ENCODE peak calls at places on chromosomes 3 and 15, in four cellular contexts. D, V, Y and H are unnamed samples.

GRCh38 chr15:45473068-45473467 is 49.5 kb downstream of the SLC30A4 start:
- DNase-seq in Y (no peak), V (no peak), D (no peak), H (no peak)

GRCh38 chr3:51311055-51311454 is 74.0 kb upstream of the MANF start:
- DNase-seq in D (no peak), V (peak; percentile 23), Y (no peak), H (no peak)

GRCh38 chr3:47464603-47465002 is 11.1 kb downstream of the SCAP start:
- DNase-seq in Y (no peak), D (no peak), V (no peak), H (no peak)

GRCh38 chr3:56135941-56136340 is 332.3 kb downstream of the ERC2 start:
- DNase-seq in D (no peak), V (peak; percentile 75), Y (no peak), H (no peak)

GRCh38 chr15:101355678-101356464 is 60.8 kb upstream of the SNRPA1 start:
- DNase-seq in D (no peak), V (no peak), Y (no peak), H (peak; percentile 39)

GRCh38 chr15:41656188-41656587 is 4.0 kb upstream of the MGA start:
- DNase-seq in Y (no peak), D (no peak), V (peak; percentile 67), H (no peak)

GRCh38 chr3:52983336-52983807 is 62.5 kb downstream of the SFMBT1 start:
- DNase-seq in D (no peak), Y (no peak), V (no peak), H (no peak)

GRCh38 chr3:185279582-185280138 is 25.8 kb upstream of the EHHADH start:
- DNase-seq in D (no peak), Y (no peak), V (no peak), H (no peak)

GRCh38 chr3:151328298-151329036 is 882 bp downstream of the P2RY13 start:
- DNase-seq in V (no peak), D (no peak), Y (no peak), H (no peak)

GRCh38 chr3:4493931-4494806 is 1.0 kb downstream of the ITPR1 start:
- DNase-seq in D (peak; percentile 20), Y (no peak), V (peak; percentile 38), H (no peak)

GRCh38 chr3:151976211-151977050 is 103.0 kb downstream of the SUCNR1 start:
- DNase-seq in D (no peak), V (peak; percentile 99), Y (no peak), H (no peak)

GRCh38 chr3:69161587-69162196 is 39.3 kb upstream of the LMOD3 start:
- DNase-seq in V (peak; percentile 29), Y (no peak), D (no peak), H (no peak)

GRCh38 chr3:32778389-32778788 is 39.4 kb upstream of the TRIM71 start:
- DNase-seq in D (no peak), V (no peak), Y (no peak), H (no peak)

GRCh38 chr3:73556520-73557371 is 68.0 kb downstream of the PDZRN3 start:
- DNase-seq in Y (no peak), D (peak; percentile 25), V (no peak), H (no peak)

GRCh38 chr3:13575459-13576061 is 26.6 kb downstream of the FBLN2 start:
- DNase-seq in V (no peak), Y (no peak), D (peak; percentile 46), H (no peak)

GRCh38 chr15:64004582-64004981 is 41.7 kb downstream of the DAPK2 start:
- DNase-seq in V (peak; percentile 30), D (no peak), Y (peak; percentile 44), H (peak; percentile 84)
- H3K4me1 ChIP-seq in V (peaks cover 15% of the 10 kb centered on the region), D (peaks cover 91% of the 10 kb centered on the region), Y (peaks cover 49% of the 10 kb centered on the region), H (no peaks in the 10 kb centered on the region)

GRCh38 chr15:77533986-77534385 is 98.7 kb downstream of the LINGO1 start:
- DNase-seq in D (no peak), V (no peak), Y (no peak), H (no peak)
- H3K4me1 ChIP-seq in D (peaks cover 24% of the 10 kb centered on the region), V (no peaks in the 10 kb centered on the region), Y (peaks cover 3% of the 10 kb centered on the region), H (no peaks in the 10 kb centered on the region)

DNA sequence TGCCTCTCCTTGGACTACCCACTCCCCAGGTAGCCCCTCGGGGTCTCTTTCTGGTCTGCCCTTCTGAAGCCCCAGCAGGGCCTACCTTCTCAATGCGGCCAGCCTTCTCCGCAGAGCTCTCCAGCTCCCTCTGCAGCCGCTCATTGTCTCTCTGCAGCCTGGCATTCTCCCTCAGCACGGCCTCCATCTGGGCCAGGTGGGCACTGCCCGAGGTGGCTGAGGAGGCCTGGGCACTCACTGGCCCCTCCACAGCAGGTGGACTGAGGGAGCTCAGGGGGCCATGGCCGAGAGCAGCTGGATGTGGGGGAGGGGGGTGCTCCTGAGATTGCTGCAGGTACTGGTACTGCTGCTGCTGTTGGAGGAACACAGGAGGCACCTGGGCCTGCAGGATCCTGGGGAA is 6.8 kb downstream of the AMOTL2 start:
- DNase-seq in D (no peak), Y (no peak), V (no peak), H (peak; percentile 48)
- H3K4me1 ChIP-seq in D (peaks cover 99% of the 10 kb centered on the region), Y (peaks cover 99% of the 10 kb centered on the region), V (peaks cover 83% of the 10 kb centered on the region), H (peaks cover 94% of the 10 kb centered on the region)

GRCh38 chr3:187960820-187961219 is 193.1 kb upstream of the LPP start:
- DNase-seq in V (peak; percentile 84), Y (no peak), D (no peak), H (no peak)

GRCh38 chr3:187958432-187959003 is 195.4 kb upstream of the LPP start:
- DNase-seq in V (no peak), D (no peak), Y (no peak), H (no peak)

GRCh38 chr3:187963003-187963676 is 190.8 kb upstream of the LPP start:
- DNase-seq in V (no peak), D (no peak), Y (no peak), H (no peak)

GRCh38 chr3:187963677-187964385 is 190.1 kb upstream of the LPP start:
- DNase-seq in D (no peak), Y (no peak), V (no peak), H (no peak)

GRCh38 chr3:187961366-187961765 is 192.6 kb upstream of the LPP start:
- DNase-seq in Y (no peak), V (no peak), D (no peak), H (no peak)
- H3K4me1 ChIP-seq in Y (peaks cover 49% of the 10 kb centered on the region), V (no peaks in the 10 kb centered on the region), D (peaks cover 55% of the 10 kb centered on the region), H (no peaks in the 10 kb centered on the region)

GRCh38 chr15:91853501-91853967 is at the start of gene SLCO3A1:
- DNase-seq in Y (peak; percentile 82), D (peak; percentile 86), V (peak; percentile 57), H (peak; percentile 92)
- H3K4me1 ChIP-seq in Y (peaks cover 10% of the 10 kb centered on the region), D (peaks cover 70% of the 10 kb centered on the region), V (peaks cover 5% of the 10 kb centered on the region), H (peaks cover 9% of the 10 kb centered on the region)

GRCh38 chr15:67543348-67543718 is 830 bp downstream of the MAP2K5 start:
- DNase-seq in Y (peak; percentile 22), D (no peak), V (peak; percentile 3), H (peak; percentile 70)

GRCh38 chr15:67542192-67542461 is 376 bp upstream of the MAP2K5 start:
- DNase-seq in D (no peak), V (no peak), Y (no peak), H (no peak)

GRCh38 chr15:67542462-67543347 is at the start of gene MAP2K5:
- DNase-seq in D (peak; percentile 91), V (peak; percentile 70), Y (peak; percentile 91), H (peak; percentile 95)

GRCh38 chr15:67545864-67546263 is 3.4 kb downstream of the MAP2K5 start:
- DNase-seq in Y (no peak), V (no peak), D (no peak), H (no peak)

GRCh38 chr15:67544475-67544874 is 2.0 kb downstream of the MAP2K5 start:
- DNase-seq in V (no peak), Y (no peak), D (no peak), H (no peak)
- H3K4me1 ChIP-seq in V (peaks cover 5% of the 10 kb centered on the region), Y (peaks cover 29% of the 10 kb centered on the region), D (peaks cover 58% of the 10 kb centered on the region), H (peaks cover 5% of the 10 kb centered on the region)

GRCh38 chr3:171803044-171803443 is 7.2 kb downstream of the PLD1 start:
- DNase-seq in V (no peak), D (no peak), Y (no peak), H (no peak)

GRCh38 chr3:171802601-171802956 is 7.7 kb downstream of the PLD1 start:
- DNase-seq in Y (no peak), V (no peak), D (no peak), H (no peak)

GRCh38 chr3:171805687-171806086 is 4.6 kb downstream of the PLD1 start:
- DNase-seq in Y (no peak), V (no peak), D (no peak), H (no peak)

GRCh38 chr3:171806200-171807128 is 3.8 kb downstream of the PLD1 start:
- DNase-seq in D (no peak), V (peak; percentile 75), Y (no peak), H (no peak)

DNA sequence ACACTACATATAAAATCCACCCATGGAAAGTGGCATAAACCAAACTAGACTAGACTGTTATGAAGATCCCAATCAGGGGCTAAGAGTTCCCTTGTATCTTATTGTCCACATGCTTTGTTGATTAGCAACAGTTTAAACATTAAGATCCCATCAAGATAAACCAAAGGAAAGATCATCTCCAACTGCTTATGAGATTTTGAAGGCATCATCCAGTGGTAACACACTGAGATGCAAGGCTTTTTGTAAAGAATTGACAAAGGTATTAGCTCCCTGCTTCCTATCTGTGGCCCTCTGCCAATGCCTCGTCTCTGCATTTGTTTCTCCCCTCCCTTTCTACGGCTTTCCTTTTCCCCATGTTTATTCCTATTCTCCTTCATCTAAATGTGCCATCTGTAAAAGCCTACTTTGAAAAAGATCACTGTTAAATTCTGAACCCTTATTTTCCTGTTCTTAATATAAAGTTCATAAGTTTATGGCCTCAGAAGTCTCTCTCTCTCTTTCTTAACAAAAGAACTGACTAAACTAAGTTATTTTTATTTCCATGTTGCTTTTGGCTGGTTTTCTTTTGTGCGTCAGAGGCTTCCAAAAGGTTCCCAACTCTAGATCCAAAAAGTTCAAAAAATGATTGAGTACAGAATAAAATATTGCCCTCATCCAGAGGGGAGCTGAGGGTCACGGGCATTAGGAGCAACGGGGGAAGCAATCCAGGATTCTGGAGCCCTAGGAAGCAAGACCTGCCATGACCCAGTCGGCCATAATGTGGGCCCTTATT is 5.5 kb downstream of the PLD1 start:
- DNase-seq in V (peak; percentile 76), Y (no peak), D (no peak), H (no peak)
- H3K4me1 ChIP-seq in V (peaks cover 17% of the 10 kb centered on the region), Y (peaks cover 9% of the 10 kb centered on the region), D (peaks cover 67% of the 10 kb centered on the region), H (no peaks in the 10 kb centered on the region)

GRCh38 chr15:61748529-61748928 is 311.7 kb downstream of the VPS13C start:
- DNase-seq in Y (no peak), V (no peak), D (no peak), H (no peak)
- H3K4me1 ChIP-seq in Y (no peaks in the 10 kb centered on the region), V (no peaks in the 10 kb centered on the region), D (no peaks in the 10 kb centered on the region), H (no peaks in the 10 kb centered on the region)